ENCODE peak calls at places on chromosomes 12 and 14, in ten cellular contexts. One of them, this sample, is unnamed.

GRCh38 chr12:93915411-93915810 is 233.0 kb upstream of the PLXNC1 start:
- DNase-seq in aorta: no peak
- DNase-seq in fibroblast of lung: no peak
- DNase-seq in naive thymus-derived CD4-positive, alpha-beta T cell: no peak
- DNase-seq in heart left ventricle: no peak
- DNase-seq in endothelial cell of umbilical vein: no peak
- DNase-seq in GM23248: no peak
- DNase-seq in hepatocyte: no peak
- DNase-seq in CD4-positive, alpha-beta memory T cell: no peak
- DNase-seq in thyroid gland: no peak
- DNase-seq in this sample: no peak

GRCh38 chr12:75816892-75817291 is 214.7 kb downstream of the PHLDA1 start:
- DNase-seq in aorta: no peak
- DNase-seq in fibroblast of lung: peak; percentile 75
- DNase-seq in naive thymus-derived CD4-positive, alpha-beta T cell: no peak
- DNase-seq in heart left ventricle: no peak
- DNase-seq in endothelial cell of umbilical vein: peak; percentile 48
- DNase-seq in GM23248: peak; percentile 89
- DNase-seq in hepatocyte: no peak
- DNase-seq in CD4-positive, alpha-beta memory T cell: peak; percentile 21
- DNase-seq in thyroid gland: no peak
- DNase-seq in this sample: no peak

GRCh38 chr14:32252030-32252670 is 49.1 kb upstream of the RNU6-8 start:
- DNase-seq in aorta: no peak
- DNase-seq in fibroblast of lung: peak; percentile 85
- DNase-seq in naive thymus-derived CD4-positive, alpha-beta T cell: peak; percentile 72
- DNase-seq in heart left ventricle: no peak
- DNase-seq in endothelial cell of umbilical vein: peak; percentile 69
- DNase-seq in GM23248: peak; percentile 80
- DNase-seq in hepatocyte: peak; percentile 87
- DNase-seq in CD4-positive, alpha-beta memory T cell: peak; percentile 70
- DNase-seq in thyroid gland: peak; percentile 51
- DNase-seq in this sample: peak; percentile 20

GRCh38 chr12:120247183-120247582 is 18.3 kb downstream of the PXN start:
- DNase-seq in aorta: no peak
- DNase-seq in fibroblast of lung: no peak
- DNase-seq in naive thymus-derived CD4-positive, alpha-beta T cell: no peak
- DNase-seq in heart left ventricle: no peak
- DNase-seq in endothelial cell of umbilical vein: peak; percentile 17
- DNase-seq in GM23248: no peak
- DNase-seq in hepatocyte: no peak
- DNase-seq in CD4-positive, alpha-beta memory T cell: no peak
- DNase-seq in thyroid gland: no peak
- DNase-seq in this sample: no peak

GRCh38 chr12:50537538-50537919 is 32.7 kb downstream of the DIP2B start:
- DNase-seq in aorta: no peak
- DNase-seq in fibroblast of lung: no peak
- DNase-seq in naive thymus-derived CD4-positive, alpha-beta T cell: no peak
- DNase-seq in heart left ventricle: no peak
- DNase-seq in endothelial cell of umbilical vein: no peak
- DNase-seq in GM23248: peak; percentile 91
- DNase-seq in hepatocyte: no peak
- DNase-seq in CD4-positive, alpha-beta memory T cell: no peak
- DNase-seq in thyroid gland: no peak
- DNase-seq in this sample: no peak

GRCh38 chr12:7324176-7324575 is 20.3 kb downstream of the ACSM4 start:
- DNase-seq in aorta: no peak
- DNase-seq in fibroblast of lung: no peak
- DNase-seq in naive thymus-derived CD4-positive, alpha-beta T cell: no peak
- DNase-seq in heart left ventricle: no peak
- DNase-seq in endothelial cell of umbilical vein: no peak
- DNase-seq in GM23248: no peak
- DNase-seq in hepatocyte: no peak
- DNase-seq in CD4-positive, alpha-beta memory T cell: no peak
- DNase-seq in thyroid gland: no peak
- DNase-seq in this sample: no peak

GRCh38 chr12:50825372-50825838 is 17.3 kb upstream of the TMPRSS12 start:
- DNase-seq in aorta: no peak
- DNase-seq in fibroblast of lung: peak; percentile 89
- DNase-seq in naive thymus-derived CD4-positive, alpha-beta T cell: peak; percentile 45
- DNase-seq in heart left ventricle: no peak
- DNase-seq in endothelial cell of umbilical vein: peak; percentile 78
- DNase-seq in GM23248: peak; percentile 86
- DNase-seq in hepatocyte: peak; percentile 79
- DNase-seq in CD4-positive, alpha-beta memory T cell: peak; percentile 62
- DNase-seq in thyroid gland: no peak
- DNase-seq in this sample: peak; percentile 12

GRCh38 chr14:88189040-88189839 is 133.8 kb downstream of the KCNK10 start:
- DNase-seq in aorta: peak; percentile 58
- DNase-seq in fibroblast of lung: peak; percentile 87
- DNase-seq in naive thymus-derived CD4-positive, alpha-beta T cell: peak; percentile 20
- DNase-seq in heart left ventricle: no peak
- DNase-seq in endothelial cell of umbilical vein: peak; percentile 75
- DNase-seq in GM23248: peak; percentile 79
- DNase-seq in hepatocyte: peak; percentile 91
- DNase-seq in CD4-positive, alpha-beta memory T cell: peak; percentile 29
- DNase-seq in thyroid gland: peak; percentile 80
- DNase-seq in this sample: no peak

GRCh38 chr12:50174971-50175715 is 8.0 kb upstream of the CERS5 start:
- DNase-seq in aorta: no peak
- DNase-seq in fibroblast of lung: peak; percentile 89
- DNase-seq in naive thymus-derived CD4-positive, alpha-beta T cell: peak; percentile 64
- DNase-seq in heart left ventricle: no peak
- DNase-seq in endothelial cell of umbilical vein: peak; percentile 87
- DNase-seq in GM23248: peak; percentile 82
- DNase-seq in hepatocyte: peak; percentile 83
- DNase-seq in CD4-positive, alpha-beta memory T cell: peak; percentile 64
- DNase-seq in thyroid gland: peak; percentile 64
- DNase-seq in this sample: no peak

GRCh38 chr12:12403264-12404248 is 46.7 kb downstream of the BORCS5 start:
- DNase-seq in aorta: no peak
- DNase-seq in fibroblast of lung: no peak
- DNase-seq in naive thymus-derived CD4-positive, alpha-beta T cell: peak; percentile 33
- DNase-seq in heart left ventricle: no peak
- DNase-seq in endothelial cell of umbilical vein: peak; percentile 75
- DNase-seq in GM23248: no peak
- DNase-seq in hepatocyte: peak; percentile 77
- DNase-seq in CD4-positive, alpha-beta memory T cell: peak; percentile 23
- DNase-seq in thyroid gland: no peak
- DNase-seq in this sample: no peak

GRCh38 chr12:56046027-56046780 is 4.5 kb downstream of the RPS26 start:
- DNase-seq in aorta: no peak
- DNase-seq in fibroblast of lung: no peak
- DNase-seq in naive thymus-derived CD4-positive, alpha-beta T cell: no peak
- DNase-seq in heart left ventricle: no peak
- DNase-seq in endothelial cell of umbilical vein: no peak
- DNase-seq in GM23248: peak; percentile 15
- DNase-seq in hepatocyte: no peak
- DNase-seq in CD4-positive, alpha-beta memory T cell: no peak
- DNase-seq in thyroid gland: no peak
- DNase-seq in this sample: no peak

GRCh38 chr14:49134940-49135339 is 451.2 kb downstream of the RPS29 start:
- DNase-seq in aorta: no peak
- DNase-seq in fibroblast of lung: no peak
- DNase-seq in naive thymus-derived CD4-positive, alpha-beta T cell: no peak
- DNase-seq in heart left ventricle: no peak
- DNase-seq in endothelial cell of umbilical vein: no peak
- DNase-seq in GM23248: no peak
- DNase-seq in hepatocyte: no peak
- DNase-seq in CD4-positive, alpha-beta memory T cell: no peak
- DNase-seq in thyroid gland: no peak
- DNase-seq in this sample: no peak

GRCh38 chr12:57851552-57852186 is 5.1 kb upstream of the CTDSP2 start:
- DNase-seq in aorta: no peak
- DNase-seq in fibroblast of lung: no peak
- DNase-seq in naive thymus-derived CD4-positive, alpha-beta T cell: no peak
- DNase-seq in heart left ventricle: no peak
- DNase-seq in endothelial cell of umbilical vein: no peak
- DNase-seq in GM23248: no peak
- DNase-seq in hepatocyte: no peak
- DNase-seq in CD4-positive, alpha-beta memory T cell: no peak
- DNase-seq in thyroid gland: no peak
- DNase-seq in this sample: no peak

GRCh38 chr12:57852195-57852594 is 5.7 kb upstream of the CTDSP2 start:
- DNase-seq in aorta: peak; percentile 75
- DNase-seq in fibroblast of lung: no peak
- DNase-seq in naive thymus-derived CD4-positive, alpha-beta T cell: no peak
- DNase-seq in heart left ventricle: no peak
- DNase-seq in endothelial cell of umbilical vein: no peak
- DNase-seq in GM23248: no peak
- DNase-seq in hepatocyte: no peak
- DNase-seq in CD4-positive, alpha-beta memory T cell: no peak
- DNase-seq in thyroid gland: peak; percentile 51
- DNase-seq in this sample: no peak

GRCh38 chr12:57853864-57854556 is 7.5 kb upstream of the CTDSP2 start:
- DNase-seq in aorta: no peak
- DNase-seq in fibroblast of lung: no peak
- DNase-seq in naive thymus-derived CD4-positive, alpha-beta T cell: no peak
- DNase-seq in heart left ventricle: no peak
- DNase-seq in endothelial cell of umbilical vein: no peak
- DNase-seq in GM23248: no peak
- DNase-seq in hepatocyte: no peak
- DNase-seq in CD4-positive, alpha-beta memory T cell: no peak
- DNase-seq in thyroid gland: no peak
- DNase-seq in this sample: no peak

GRCh38 chr12:57850924-57851323 is 4.4 kb upstream of the CTDSP2 start:
- DNase-seq in aorta: no peak
- DNase-seq in fibroblast of lung: no peak
- DNase-seq in naive thymus-derived CD4-positive, alpha-beta T cell: no peak
- DNase-seq in heart left ventricle: no peak
- DNase-seq in endothelial cell of umbilical vein: no peak
- DNase-seq in GM23248: no peak
- DNase-seq in hepatocyte: no peak
- DNase-seq in CD4-positive, alpha-beta memory T cell: no peak
- DNase-seq in thyroid gland: no peak
- DNase-seq in this sample: no peak

GRCh38 chr12:57852620-57853509 is 6.3 kb upstream of the CTDSP2 start:
- DNase-seq in aorta: peak; percentile 72
- DNase-seq in fibroblast of lung: peak; percentile 51
- DNase-seq in naive thymus-derived CD4-positive, alpha-beta T cell: no peak
- DNase-seq in heart left ventricle: peak; percentile 74
- DNase-seq in endothelial cell of umbilical vein: no peak
- DNase-seq in GM23248: no peak
- DNase-seq in hepatocyte: peak; percentile 78
- DNase-seq in CD4-positive, alpha-beta memory T cell: no peak
- DNase-seq in thyroid gland: peak; percentile 54
- DNase-seq in this sample: no peak
- H3K27me3 ChIP-seq in aorta: no peaks in the 10 kb centered on the region
- H3K27me3 ChIP-seq in fibroblast of lung: peaks cover 2% of the 10 kb centered on the region
- H3K27me3 ChIP-seq in naive thymus-derived CD4-positive, alpha-beta T cell: no peaks in the 10 kb centered on the region
- H3K27me3 ChIP-seq in heart left ventricle: no peaks in the 10 kb centered on the region
- H3K27me3 ChIP-seq in endothelial cell of umbilical vein: peaks cover 28% of the 10 kb centered on the region
- H3K27me3 ChIP-seq in GM23248: no peaks in the 10 kb centered on the region
- H3K27me3 ChIP-seq in hepatocyte: no peaks in the 10 kb centered on the region
- H3K27me3 ChIP-seq in CD4-positive, alpha-beta memory T cell: no peaks in the 10 kb centered on the region
- H3K27me3 ChIP-seq in thyroid gland: no peaks in the 10 kb centered on the region
- H3K27me3 ChIP-seq in this sample: no peaks in the 10 kb centered on the region

GRCh38 chr12:97754306-97754705 is 291.7 kb downstream of the RMST start:
- DNase-seq in aorta: no peak
- DNase-seq in fibroblast of lung: no peak
- DNase-seq in naive thymus-derived CD4-positive, alpha-beta T cell: no peak
- DNase-seq in heart left ventricle: no peak
- DNase-seq in endothelial cell of umbilical vein: no peak
- DNase-seq in GM23248: no peak
- DNase-seq in hepatocyte: no peak
- DNase-seq in CD4-positive, alpha-beta memory T cell: no peak
- DNase-seq in thyroid gland: no peak
- DNase-seq in this sample: peak; percentile 43
- H3K4me3 ChIP-seq in aorta: no peak overlapping the region
- H3K4me3 ChIP-seq in fibroblast of lung: no peak overlapping the region
- H3K4me3 ChIP-seq in naive thymus-derived CD4-positive, alpha-beta T cell: no peak overlapping the region
- H3K4me3 ChIP-seq in heart left ventricle: no peak overlapping the region
- H3K4me3 ChIP-seq in endothelial cell of umbilical vein: no peak overlapping the region
- H3K4me3 ChIP-seq in GM23248: no peak overlapping the region
- H3K4me3 ChIP-seq in hepatocyte: no peak overlapping the region
- H3K4me3 ChIP-seq in CD4-positive, alpha-beta memory T cell: no peak overlapping the region
- H3K4me3 ChIP-seq in thyroid gland: no peak overlapping the region
- H3K4me3 ChIP-seq in this sample: peak overlapping the region; percentile 22

GRCh38 chr12:101276433-101276832 is 3.5 kb upstream of the UTP20 start:
- DNase-seq in aorta: no peak
- DNase-seq in fibroblast of lung: no peak
- DNase-seq in naive thymus-derived CD4-positive, alpha-beta T cell: no peak
- DNase-seq in heart left ventricle: no peak
- DNase-seq in endothelial cell of umbilical vein: no peak
- DNase-seq in GM23248: no peak
- DNase-seq in hepatocyte: no peak
- DNase-seq in CD4-positive, alpha-beta memory T cell: no peak
- DNase-seq in thyroid gland: no peak
- DNase-seq in this sample: no peak

GRCh38 chr12:101280006-101280505 is at the start of gene UTP20:
- DNase-seq in aorta: peak; percentile 94
- DNase-seq in fibroblast of lung: peak; percentile 86
- DNase-seq in naive thymus-derived CD4-positive, alpha-beta T cell: peak; percentile 94
- DNase-seq in heart left ventricle: peak; percentile 97
- DNase-seq in endothelial cell of umbilical vein: peak; percentile 94
- DNase-seq in GM23248: peak; percentile 97
- DNase-seq in hepatocyte: peak; percentile 96
- DNase-seq in CD4-positive, alpha-beta memory T cell: peak; percentile 92
- DNase-seq in thyroid gland: peak; percentile 93
- DNase-seq in this sample: peak; percentile 90

GRCh38 chr12:101277443-101277842 is 2.5 kb upstream of the UTP20 start:
- DNase-seq in aorta: no peak
- DNase-seq in fibroblast of lung: no peak
- DNase-seq in naive thymus-derived CD4-positive, alpha-beta T cell: no peak
- DNase-seq in heart left ventricle: no peak
- DNase-seq in endothelial cell of umbilical vein: no peak
- DNase-seq in GM23248: peak; percentile 16
- DNase-seq in hepatocyte: no peak
- DNase-seq in CD4-positive, alpha-beta memory T cell: no peak
- DNase-seq in thyroid gland: no peak
- DNase-seq in this sample: no peak
- H3K27me3 ChIP-seq in aorta: no peaks in the 10 kb centered on the region
- H3K27me3 ChIP-seq in fibroblast of lung: no peaks in the 10 kb centered on the region
- H3K27me3 ChIP-seq in naive thymus-derived CD4-positive, alpha-beta T cell: no peaks in the 10 kb centered on the region
- H3K27me3 ChIP-seq in heart left ventricle: no peaks in the 10 kb centered on the region
- H3K27me3 ChIP-seq in endothelial cell of umbilical vein: peaks cover 11% of the 10 kb centered on the region
- H3K27me3 ChIP-seq in GM23248: no peaks in the 10 kb centered on the region
- H3K27me3 ChIP-seq in hepatocyte: no peaks in the 10 kb centered on the region
- H3K27me3 ChIP-seq in CD4-positive, alpha-beta memory T cell: peaks cover 6% of the 10 kb centered on the region
- H3K27me3 ChIP-seq in thyroid gland: no peaks in the 10 kb centered on the region
- H3K27me3 ChIP-seq in this sample: no peaks in the 10 kb centered on the region

DNA sequence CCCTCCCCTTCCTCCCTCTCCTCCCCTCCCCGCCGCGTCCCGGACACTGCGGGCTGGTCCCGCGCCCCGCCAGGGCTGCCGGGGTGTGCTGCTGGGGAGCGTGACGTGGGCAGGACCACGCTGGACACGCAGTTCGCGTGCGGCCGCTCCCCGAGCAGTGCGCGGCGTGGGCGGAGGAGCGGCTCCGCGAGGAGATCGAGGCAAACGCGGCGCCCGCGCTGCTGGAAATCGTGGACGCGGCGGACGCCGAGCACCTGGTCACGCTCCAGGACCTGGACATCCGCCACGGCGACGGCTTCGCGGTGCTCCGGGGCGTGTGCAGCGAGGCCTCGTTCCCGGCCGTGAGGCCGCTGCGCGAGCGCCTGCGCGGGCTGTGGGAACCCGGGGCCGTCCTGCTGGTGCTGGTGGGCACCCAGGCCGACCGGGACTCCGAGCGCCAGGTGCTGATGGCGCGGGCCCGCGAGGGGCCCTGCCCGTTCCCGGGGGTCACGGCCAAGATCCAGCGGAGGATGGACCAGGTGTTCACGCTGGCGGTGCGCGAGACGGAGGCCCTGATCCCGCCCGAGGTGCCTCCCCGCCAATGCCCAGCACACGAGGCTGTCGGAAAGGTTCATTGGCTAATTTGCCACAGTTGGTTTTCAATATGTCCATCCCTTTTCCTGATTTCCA is 84.3 kb downstream of the TNFAIP2 start:
- DNase-seq in aorta: peak; percentile 61
- DNase-seq in fibroblast of lung: no peak
- DNase-seq in naive thymus-derived CD4-positive, alpha-beta T cell: no peak
- DNase-seq in heart left ventricle: peak; percentile 74
- DNase-seq in endothelial cell of umbilical vein: no peak
- DNase-seq in GM23248: peak; percentile 83
- DNase-seq in hepatocyte: peak; percentile 59
- DNase-seq in CD4-positive, alpha-beta memory T cell: no peak
- DNase-seq in thyroid gland: peak; percentile 75
- DNase-seq in this sample: no peak
- H3K4me3 ChIP-seq in aorta: peak overlapping the region; percentile 41
- H3K4me3 ChIP-seq in fibroblast of lung: no peak overlapping the region
- H3K4me3 ChIP-seq in naive thymus-derived CD4-positive, alpha-beta T cell: no peak overlapping the region
- H3K4me3 ChIP-seq in heart left ventricle: peak overlapping the region; percentile 50
- H3K4me3 ChIP-seq in endothelial cell of umbilical vein: no peak overlapping the region
- H3K4me3 ChIP-seq in GM23248: peak overlapping the region; percentile 91
- H3K4me3 ChIP-seq in hepatocyte: peak overlapping the region; percentile 65
- H3K4me3 ChIP-seq in CD4-positive, alpha-beta memory T cell: no peak overlapping the region
- H3K4me3 ChIP-seq in thyroid gland: peak overlapping the region; percentile 44
- H3K4me3 ChIP-seq in this sample: no peak overlapping the region